ENCODE peak calls at places on chromosome 2, in eight cellular contexts. I, N, U, O, L, D, H and P are unnamed samples.
A peak's percentile ranks its signal among the peaks of the same experiment; 100 is the strongest.

GRCh38 chr2:27988718-27989117 is 98.2 kb downstream of the BABAM2 start:
- DNase-seq in N (no peak), L (no peak), I (no peak), O (no peak), H (no peak), U (no peak), D (no peak), P (no peak)

GRCh38 chr2:88874063-88874657 is 182.7 kb downstream of the RPIA start:
- DNase-seq in U (no peak), N (peak; percentile 9), L (peak; percentile 68), D (no peak), O (peak; percentile 68), I (peak; percentile 12), H (peak; percentile 11), P (no peak)

GRCh38 chr2:239197146-239197545 is 203.7 kb downstream of the HDAC4 start:
- DNase-seq in I (no peak), H (no peak), D (no peak), U (peak; percentile 59), O (no peak), L (no peak), N (no peak), P (peak; percentile 54)

GRCh38 chr2:197813093-197813787 is 8.8 kb downstream of the PLCL1 start:
- DNase-seq in U (no peak), D (peak; percentile 15), N (no peak), H (no peak), L (peak; percentile 77), O (peak; percentile 75), I (no peak), P (no peak)

GRCh38 chr2:23544589-23545295 is 159.8 kb downstream of the KLHL29 start:
- DNase-seq in D (no peak), U (no peak), N (no peak), I (no peak), O (no peak), H (no peak), L (no peak), P (no peak)

GRCh38 chr2:71460595-71461303 is 7.4 kb downstream of the DYSF start:
- DNase-seq in D (peak; percentile 27), I (no peak), H (no peak), L (peak; percentile 20), U (no peak), N (no peak), O (no peak), P (no peak)

GRCh38 chr2:103161456-103162289 is 399.8 kb downstream of the TMEM182 start:
- DNase-seq in N (no peak), L (peak; percentile 59), I (no peak), O (peak; percentile 69), D (peak; percentile 5), H (peak; percentile 3), U (no peak), P (no peak)

GRCh38 chr2:240461471-240462072 is 26.1 kb downstream of the GPC1 start:
- DNase-seq in H (no peak), O (no peak), N (no peak), I (no peak), U (peak; percentile 68), L (no peak), D (no peak), P (peak; percentile 66)

GRCh38 chr2:234074751-234075520 is 24.4 kb downstream of the SPP2 start:
- DNase-seq in U (no peak), D (no peak), N (no peak), L (peak; percentile 33), I (no peak), O (no peak), H (no peak), P (no peak)

GRCh38 chr2:10329880-10330699 is 27.4 kb downstream of the HPCAL1 start:
- DNase-seq in U (no peak), O (peak; percentile 16), H (no peak), D (no peak), I (peak; percentile 12), L (peak; percentile 54), N (no peak), P (no peak)

GRCh38 chr2:181985632-181986205 is at the start of gene PPP1R1C:
- DNase-seq in H (peak; percentile 80), D (no peak), U (no peak), I (no peak), O (no peak), L (no peak), N (no peak), P (no peak)

GRCh38 chr2:165970663-165971062 is 17.1 kb upstream of the TTC21B start:
- DNase-seq in D (no peak), N (no peak), L (no peak), I (no peak), U (no peak), H (no peak), O (no peak), P (no peak)

GRCh38 chr2:190695739-190696138 is 46.9 kb downstream of the NAB1 start:
- DNase-seq in L (peak; percentile 30), O (peak; percentile 24), U (no peak), H (no peak), N (peak; percentile 17), I (no peak), D (no peak), P (no peak)

GRCh38 chr2:17960925-17961324 is 82.5 kb downstream of the KCNS3 start:
- DNase-seq in L (no peak), O (no peak), I (no peak), U (no peak), N (no peak), H (no peak), D (no peak), P (peak; percentile 41)

GRCh38 chr2:104945866-104946265 is 92.0 kb downstream of the POU3F3 start:
- DNase-seq in O (peak; percentile 36), L (no peak), U (no peak), H (no peak), D (no peak), N (no peak), I (no peak), P (no peak)

GRCh38 chr2:201471732-201472395 is 20.3 kb downstream of the STRADB start:
- DNase-seq in N (no peak), I (no peak), U (no peak), O (no peak), L (peak; percentile 94), D (no peak), H (no peak), P (no peak)

GRCh38 chr2:129861666-129862288 is 117.7 kb upstream of the RAB6C start:
- DNase-seq in I (no peak), D (no peak), O (no peak), H (no peak), L (no peak), U (no peak), N (no peak), P (no peak)

GRCh38 chr2:129242201-129242710 is 737.2 kb upstream of the RAB6C start:
- DNase-seq in I (no peak), N (no peak), O (no peak), D (no peak), H (no peak), U (no peak), L (no peak), P (no peak)

GRCh38 chr2:181311841-181312240 is 145.3 kb upstream of the ITGA4 start:
- DNase-seq in D (no peak), U (peak; percentile 79), H (no peak), L (no peak), I (no peak), O (no peak), N (no peak), P (no peak)

GRCh38 chr2:132438650-132439030 is 22.0 kb downstream of the GPR39 start:
- DNase-seq in N (no peak), U (no peak), H (no peak), L (peak; percentile 93), D (no peak), O (peak; percentile 98), I (no peak), P (no peak)

GRCh38 chr2:230134496-230135073 is 65.9 kb upstream of the SLC16A14 start:
- DNase-seq in U (no peak), H (no peak), D (no peak), O (peak; percentile 66), I (no peak), N (no peak), L (peak; percentile 80), P (no peak)